ENCODE peak calls at places on chromosomes 16 and 17, in seven cellular contexts. One of them, this sample, is unnamed.

GRCh38 chr16:3036726-3037315 is at the start of gene BICDL2:
- DNase-seq in PC-3: peak; percentile 21
- DNase-seq in upper lobe of right lung: peak; percentile 86
- DNase-seq in cardiac muscle cell: no peak
- DNase-seq in colonic mucosa: peak; percentile 90
- DNase-seq in esophagus squamous epithelium: no peak
- DNase-seq in A549: no peak
- DNase-seq in this sample: no peak

GRCh38 chr17:28904800-28905199 is 1.9 kb upstream of the DHRS13 start:
- DNase-seq in esophagus squamous epithelium: no peak
- DNase-seq in PC-3: no peak
- DNase-seq in cardiac muscle cell: no peak
- DNase-seq in A549: no peak
- DNase-seq in upper lobe of right lung: no peak
- DNase-seq in colonic mucosa: no peak
- DNase-seq in this sample: no peak

GRCh38 chr16:77611386-77611785 is 110.9 kb upstream of the NUDT7 start:
- DNase-seq in PC-3: no peak
- DNase-seq in colonic mucosa: no peak
- DNase-seq in upper lobe of right lung: no peak
- DNase-seq in A549: no peak
- DNase-seq in esophagus squamous epithelium: no peak
- DNase-seq in cardiac muscle cell: peak; percentile 11
- DNase-seq in this sample: no peak

GRCh38 chr16:31504159-31504558 is 4.0 kb downstream of the RUSF1 start:
- DNase-seq in upper lobe of right lung: no peak
- DNase-seq in colonic mucosa: no peak
- DNase-seq in esophagus squamous epithelium: no peak
- DNase-seq in A549: no peak
- DNase-seq in PC-3: no peak
- DNase-seq in cardiac muscle cell: no peak
- DNase-seq in this sample: no peak

GRCh38 chr16:72189865-72190371 is 18.0 kb upstream of the PMFBP1 start:
- DNase-seq in upper lobe of right lung: no peak
- DNase-seq in A549: peak; percentile 6
- DNase-seq in esophagus squamous epithelium: no peak
- DNase-seq in cardiac muscle cell: peak; percentile 91
- DNase-seq in PC-3: peak; percentile 27
- DNase-seq in colonic mucosa: no peak
- DNase-seq in this sample: no peak

GRCh38 chr17:17416007-17416399 is 60.8 kb upstream of the MED9 start:
- DNase-seq in PC-3: peak; percentile 81
- DNase-seq in colonic mucosa: peak; percentile 37
- DNase-seq in A549: peak; percentile 91
- DNase-seq in upper lobe of right lung: no peak
- DNase-seq in cardiac muscle cell: peak; percentile 86
- DNase-seq in esophagus squamous epithelium: no peak
- DNase-seq in this sample: peak; percentile 75

GRCh38 chr17:74134991-74135390 is 68.5 kb upstream of the RPL38 start:
- DNase-seq in colonic mucosa: no peak
- DNase-seq in PC-3: no peak
- DNase-seq in cardiac muscle cell: no peak
- DNase-seq in esophagus squamous epithelium: no peak
- DNase-seq in upper lobe of right lung: no peak
- DNase-seq in A549: no peak
- DNase-seq in this sample: no peak

GRCh38 chr17:49516190-49516589 is 21.1 kb downstream of the NGFR start:
- DNase-seq in colonic mucosa: no peak
- DNase-seq in A549: no peak
- DNase-seq in PC-3: no peak
- DNase-seq in cardiac muscle cell: peak; percentile 55
- DNase-seq in upper lobe of right lung: no peak
- DNase-seq in esophagus squamous epithelium: no peak
- DNase-seq in this sample: no peak

GRCh38 chr17:27494192-27495091 is 38.2 kb downstream of the KSR1 start:
- DNase-seq in colonic mucosa: peak; percentile 93
- DNase-seq in esophagus squamous epithelium: no peak
- DNase-seq in cardiac muscle cell: peak; percentile 65
- DNase-seq in A549: peak; percentile 83
- DNase-seq in PC-3: peak; percentile 62
- DNase-seq in upper lobe of right lung: peak; percentile 82
- DNase-seq in this sample: peak; percentile 46

GRCh38 chr16:85291302-85292148 is 179.3 kb upstream of the CIBAR2 start:
- DNase-seq in A549: no peak
- DNase-seq in PC-3: no peak
- DNase-seq in esophagus squamous epithelium: no peak
- DNase-seq in cardiac muscle cell: peak; percentile 53
- DNase-seq in colonic mucosa: peak; percentile 70
- DNase-seq in upper lobe of right lung: peak; percentile 78
- DNase-seq in this sample: no peak

GRCh38 chr17:45231481-45232116 is 9.9 kb downstream of the FMNL1 start:
- DNase-seq in cardiac muscle cell: no peak
- DNase-seq in A549: peak; percentile 78
- DNase-seq in PC-3: peak; percentile 39
- DNase-seq in esophagus squamous epithelium: no peak
- DNase-seq in upper lobe of right lung: no peak
- DNase-seq in colonic mucosa: no peak
- DNase-seq in this sample: no peak

GRCh38 chr16:2913603-2914002 is 1.9 kb downstream of the FLYWCH1 start:
- DNase-seq in esophagus squamous epithelium: no peak
- DNase-seq in A549: no peak
- DNase-seq in PC-3: no peak
- DNase-seq in upper lobe of right lung: no peak
- DNase-seq in colonic mucosa: no peak
- DNase-seq in cardiac muscle cell: no peak
- DNase-seq in this sample: no peak

GRCh38 chr16:86570542-86571196 is 4.0 kb downstream of the FOXC2 start:
- DNase-seq in cardiac muscle cell: no peak
- DNase-seq in upper lobe of right lung: no peak
- DNase-seq in esophagus squamous epithelium: no peak
- DNase-seq in A549: no peak
- DNase-seq in colonic mucosa: no peak
- DNase-seq in PC-3: no peak
- DNase-seq in this sample: no peak

GRCh38 chr16:81740163-81740562 is 38.9 kb upstream of the PLCG2 start:
- DNase-seq in PC-3: no peak
- DNase-seq in cardiac muscle cell: no peak
- DNase-seq in colonic mucosa: no peak
- DNase-seq in esophagus squamous epithelium: no peak
- DNase-seq in A549: no peak
- DNase-seq in upper lobe of right lung: no peak
- DNase-seq in this sample: no peak

GRCh38 chr17:83064732-83065659 is 14.4 kb upstream of the METRNL start:
- DNase-seq in cardiac muscle cell: no peak
- DNase-seq in colonic mucosa: peak; percentile 67
- DNase-seq in esophagus squamous epithelium: no peak
- DNase-seq in PC-3: peak; percentile 72
- DNase-seq in A549: no peak
- DNase-seq in upper lobe of right lung: peak; percentile 85
- DNase-seq in this sample: no peak

GRCh38 chr17:78112508-78113471 is 15.8 kb downstream of the TMC6 start:
- DNase-seq in A549: peak; percentile 73
- DNase-seq in esophagus squamous epithelium: no peak
- DNase-seq in colonic mucosa: peak; percentile 86
- DNase-seq in upper lobe of right lung: peak; percentile 89
- DNase-seq in cardiac muscle cell: peak; percentile 63
- DNase-seq in PC-3: peak; percentile 81
- DNase-seq in this sample: peak; percentile 70

GRCh38 chr17:27379863-27380533 is 76.2 kb upstream of the KSR1 start:
- DNase-seq in upper lobe of right lung: peak; percentile 85
- DNase-seq in A549: no peak
- DNase-seq in PC-3: peak; percentile 61
- DNase-seq in colonic mucosa: peak; percentile 42
- DNase-seq in cardiac muscle cell: peak; percentile 78
- DNase-seq in esophagus squamous epithelium: no peak
- DNase-seq in this sample: no peak

GRCh38 chr17:38464723-38465419 is 36.6 kb downstream of the ARHGAP23 start:
- DNase-seq in A549: peak; percentile 81
- DNase-seq in upper lobe of right lung: peak; percentile 86
- DNase-seq in esophagus squamous epithelium: no peak
- DNase-seq in colonic mucosa: peak; percentile 54
- DNase-seq in PC-3: no peak
- DNase-seq in cardiac muscle cell: peak; percentile 97
- DNase-seq in this sample: peak; percentile 75

GRCh38 chr17:6479626-6480324 is 35.5 kb downstream of the PIMREG start:
- DNase-seq in colonic mucosa: no peak
- DNase-seq in PC-3: no peak
- DNase-seq in upper lobe of right lung: no peak
- DNase-seq in cardiac muscle cell: peak; percentile 34
- DNase-seq in A549: no peak
- DNase-seq in esophagus squamous epithelium: no peak
- DNase-seq in this sample: peak; percentile 56

GRCh38 chr16:12535535-12536411 is 267.9 kb downstream of the CPPED1 start:
- DNase-seq in esophagus squamous epithelium: no peak
- DNase-seq in cardiac muscle cell: peak; percentile 6
- DNase-seq in A549: peak; percentile 10
- DNase-seq in PC-3: no peak
- DNase-seq in colonic mucosa: no peak
- DNase-seq in upper lobe of right lung: no peak
- DNase-seq in this sample: no peak
- H3K4me1 ChIP-seq in esophagus squamous epithelium: peaks cover 97% of the 10 kb centered on the region
- H3K4me1 ChIP-seq in cardiac muscle cell: no peaks in the 10 kb centered on the region
- H3K4me1 ChIP-seq in A549: peaks cover 8% of the 10 kb centered on the region
- H3K4me1 ChIP-seq in PC-3: peaks cover 10% of the 10 kb centered on the region
- H3K4me1 ChIP-seq in colonic mucosa: peaks cover 8% of the 10 kb centered on the region
- H3K4me1 ChIP-seq in upper lobe of right lung: no peaks in the 10 kb centered on the region
- H3K4me1 ChIP-seq in this sample: no peaks in the 10 kb centered on the region

GRCh38 chr17:33292184-33292980 is 713 bp downstream of the ASIC2 start:
- DNase-seq in colonic mucosa: peak; percentile 62
- DNase-seq in A549: peak; percentile 67
- DNase-seq in cardiac muscle cell: peak; percentile 6
- DNase-seq in upper lobe of right lung: no peak
- DNase-seq in PC-3: no peak
- DNase-seq in esophagus squamous epithelium: no peak
- DNase-seq in this sample: peak; percentile 69

GRCh38 chr17:33291248-33292183 is 1.6 kb downstream of the ASIC2 start:
- DNase-seq in cardiac muscle cell: peak; percentile 24
- DNase-seq in colonic mucosa: peak; percentile 38
- DNase-seq in upper lobe of right lung: peak; percentile 61
- DNase-seq in PC-3: no peak
- DNase-seq in esophagus squamous epithelium: no peak
- DNase-seq in A549: peak; percentile 66
- DNase-seq in this sample: peak; percentile 81

GRCh38 chr17:33290156-33290697 is 2.9 kb downstream of the ASIC2 start:
- DNase-seq in colonic mucosa: no peak
- DNase-seq in A549: no peak
- DNase-seq in upper lobe of right lung: no peak
- DNase-seq in esophagus squamous epithelium: no peak
- DNase-seq in PC-3: no peak
- DNase-seq in cardiac muscle cell: no peak
- DNase-seq in this sample: peak; percentile 35

GRCh38 chr17:33294994-33295393 is 1.9 kb upstream of the ASIC2 start:
- DNase-seq in upper lobe of right lung: no peak
- DNase-seq in cardiac muscle cell: no peak
- DNase-seq in esophagus squamous epithelium: no peak
- DNase-seq in PC-3: no peak
- DNase-seq in colonic mucosa: no peak
- DNase-seq in A549: no peak
- DNase-seq in this sample: no peak

GRCh38 chr17:33292981-33293867 is at the start of gene ASIC2:
- DNase-seq in A549: peak; percentile 72
- DNase-seq in cardiac muscle cell: no peak
- DNase-seq in PC-3: peak; percentile 28
- DNase-seq in esophagus squamous epithelium: no peak
- DNase-seq in upper lobe of right lung: no peak
- DNase-seq in colonic mucosa: peak; percentile 65
- DNase-seq in this sample: peak; percentile 69
- H3K27ac ChIP-seq in A549: peak within 1 kb of the TSS; percentile 88
- H3K27ac ChIP-seq in cardiac muscle cell: no peak within 1 kb of the TSS
- H3K27ac ChIP-seq in PC-3: no peak within 1 kb of the TSS
- H3K27ac ChIP-seq in esophagus squamous epithelium: no peak within 1 kb of the TSS
- H3K27ac ChIP-seq in upper lobe of right lung: no peak within 1 kb of the TSS
- H3K27ac ChIP-seq in colonic mucosa: no peak within 1 kb of the TSS
- H3K27ac ChIP-seq in this sample: peak within 1 kb of the TSS; percentile 88

DNA sequence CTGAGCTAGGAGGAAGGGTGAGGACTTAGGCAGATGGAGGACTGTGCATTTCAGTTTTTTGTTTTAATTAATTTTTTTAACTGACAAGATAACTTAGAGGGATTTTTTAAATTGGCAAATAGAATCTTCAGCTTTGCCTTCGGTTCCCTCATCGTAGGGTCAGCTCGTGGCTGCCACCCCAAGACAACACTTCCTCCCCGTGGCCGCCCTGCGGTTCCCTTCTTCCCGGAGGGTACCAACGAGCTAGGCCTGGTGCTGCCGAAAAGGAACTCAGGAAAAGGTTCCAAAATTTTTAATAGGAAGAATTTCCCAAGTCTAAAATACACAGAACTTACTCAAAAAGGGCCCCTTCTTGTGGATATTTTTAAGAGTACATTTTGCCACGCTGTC is 210.5 kb upstream of the CHMP6 start:
- DNase-seq in cardiac muscle cell: no peak
- DNase-seq in colonic mucosa: no peak
- DNase-seq in A549: no peak
- DNase-seq in esophagus squamous epithelium: no peak
- DNase-seq in upper lobe of right lung: peak; percentile 77
- DNase-seq in PC-3: no peak
- DNase-seq in this sample: no peak
- H3K4me1 ChIP-seq in cardiac muscle cell: peaks cover 17% of the 10 kb centered on the region
- H3K4me1 ChIP-seq in colonic mucosa: no peaks in the 10 kb centered on the region
- H3K4me1 ChIP-seq in A549: peaks cover 20% of the 10 kb centered on the region
- H3K4me1 ChIP-seq in esophagus squamous epithelium: peaks cover 37% of the 10 kb centered on the region
- H3K4me1 ChIP-seq in upper lobe of right lung: peaks cover 39% of the 10 kb centered on the region
- H3K4me1 ChIP-seq in PC-3: peaks cover 8% of the 10 kb centered on the region
- H3K4me1 ChIP-seq in this sample: peaks cover 28% of the 10 kb centered on the region

GRCh38 chr16:65122974-65123845 is 1.3 kb upstream of the CDH11 start:
- DNase-seq in cardiac muscle cell: peak; percentile 81
- DNase-seq in PC-3: peak; percentile 48
- DNase-seq in esophagus squamous epithelium: no peak
- DNase-seq in A549: no peak
- DNase-seq in upper lobe of right lung: peak; percentile 73
- DNase-seq in colonic mucosa: peak; percentile 56
- DNase-seq in this sample: peak; percentile 70

GRCh38 chr16:65123846-65124513 is 2.1 kb upstream of the CDH11 start:
- DNase-seq in PC-3: no peak
- DNase-seq in esophagus squamous epithelium: no peak
- DNase-seq in cardiac muscle cell: no peak
- DNase-seq in upper lobe of right lung: no peak
- DNase-seq in A549: no peak
- DNase-seq in colonic mucosa: peak; percentile 20
- DNase-seq in this sample: no peak

GRCh38 chr16:65121870-65122723 is at the start of gene CDH11:
- DNase-seq in A549: no peak
- DNase-seq in esophagus squamous epithelium: no peak
- DNase-seq in cardiac muscle cell: peak; percentile 96
- DNase-seq in PC-3: peak; percentile 65
- DNase-seq in colonic mucosa: peak; percentile 37
- DNase-seq in upper lobe of right lung: peak; percentile 68
- DNase-seq in this sample: peak; percentile 92

GRCh38 chr16:65120811-65121721 is 797 bp downstream of the CDH11 start:
- DNase-seq in PC-3: no peak
- DNase-seq in upper lobe of right lung: peak; percentile 65
- DNase-seq in A549: peak; percentile 12
- DNase-seq in colonic mucosa: peak; percentile 23
- DNase-seq in cardiac muscle cell: peak; percentile 47
- DNase-seq in esophagus squamous epithelium: no peak
- DNase-seq in this sample: peak; percentile 56

DNA sequence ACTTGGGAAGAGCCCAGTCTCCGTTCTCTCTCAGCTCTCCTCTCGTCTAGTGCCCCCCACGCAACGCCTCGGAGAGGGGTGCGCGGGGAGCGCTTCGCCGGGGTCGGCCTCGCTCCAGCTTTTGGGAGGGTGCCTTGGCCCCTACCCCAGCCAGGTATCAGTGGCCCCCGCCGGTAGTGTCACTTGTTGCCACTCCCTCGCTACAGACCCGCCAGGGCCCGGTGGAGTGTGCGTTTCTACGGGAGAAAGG is 786 bp upstream of the CDH11 start:
- DNase-seq in esophagus squamous epithelium: no peak
- DNase-seq in PC-3: no peak
- DNase-seq in cardiac muscle cell: no peak
- DNase-seq in upper lobe of right lung: no peak
- DNase-seq in A549: no peak
- DNase-seq in colonic mucosa: no peak
- DNase-seq in this sample: no peak
- H3K27ac ChIP-seq in esophagus squamous epithelium: peak overlapping the region; percentile 78
- H3K27ac ChIP-seq in PC-3: peak overlapping the region; percentile 64
- H3K27ac ChIP-seq in cardiac muscle cell: no peak overlapping the region
- H3K27ac ChIP-seq in upper lobe of right lung: peak overlapping the region; percentile 84
- H3K27ac ChIP-seq in A549: no peak overlapping the region
- H3K27ac ChIP-seq in colonic mucosa: peak overlapping the region; percentile 71
- H3K27ac ChIP-seq in this sample: peak overlapping the region; percentile 87